ENCODE peak calls at places on chromosome 21, in six cellular contexts. H is KG1; O is HEK293T; A is non-pigmented ciliary epithelial cell; M is HuH-7.5; J is activated CD4-positive, alpha-beta T cell treated with anti-CD3 and anti-CD28 coated beads for 48 hours. C is an unnamed sample.

GRCh38 chr21:45161039-45161945 is 86.9 kb downstream of the ADARB1 start:
- DNase-seq in M (no peak), A (no peak), J (no peak), O (no peak), H (no peak), C (no peak)

GRCh38 chr21:37367301-37367757 is 756 bp downstream of the DYRK1A start:
- DNase-seq in H (no peak), O (no peak), A (no peak), J (no peak), M (no peak), C (no peak)

GRCh38 chr21:20538039-20538658 is 460.1 kb upstream of the NCAM2 start:
- DNase-seq in A (no peak), M (no peak), H (no peak), J (no peak), O (no peak), C (no peak)

GRCh38 chr21:16059981-16060380 is 330.2 kb downstream of the USP25 start:
- DNase-seq in J (no peak), H (no peak), A (no peak), O (no peak), M (no peak), C (no peak)

GRCh38 chr21:39637971-39638628 is 25.4 kb downstream of the B3GALT5 start:
- DNase-seq in O (no peak), H (no peak), M (no peak), A (no peak), J (no peak), C (no peak)

GRCh38 chr21:36966066-36966845 is at the start of gene HLCS:
- DNase-seq in J (peak), A (no peak), H (no peak), O (peak), M (peak), C (peak)

GRCh38 chr21:44575307-44576024 is 1.9 kb downstream of the KRTAP10-4 start:
- DNase-seq in M (no peak), A (no peak), O (no peak), J (no peak), H (no peak), C (no peak)

GRCh38 chr21:28731700-28732321 is 260.9 kb downstream of the LTN1 start:
- DNase-seq in H (no peak), M (no peak), J (no peak), A (no peak), O (no peak), C (no peak)

GRCh38 chr21:41664881-41665765 is 101.7 kb downstream of the RIPK4 start:
- DNase-seq in O (no peak), A (no peak), M (no peak), H (no peak), J (no peak), C (no peak)

GRCh38 chr21:14070049-14070893 is 140.5 kb downstream of the LIPI start:
- DNase-seq in O (no peak), J (no peak), A (no peak), M (no peak), H (no peak), C (no peak)

GRCh38 chr21:44890338-44890931 is 16.9 kb upstream of the PTTG1IP start:
- DNase-seq in M (no peak), J (no peak), O (no peak), A (no peak), H (no peak), C (no peak)

GRCh38 chr21:41817228-41817627 is 50.4 kb upstream of the RIPK4 start:
- DNase-seq in J (peak), A (peak), O (peak), H (no peak), M (peak), C (peak)

GRCh38 chr21:45244799-45245340 is 42.8 kb downstream of the POFUT2 start:
- DNase-seq in M (no peak), O (no peak), H (no peak), J (no peak), A (no peak), C (no peak)

GRCh38 chr21:43767980-43768867 is 7.9 kb downstream of the CSTB start:
- DNase-seq in A (peak), O (no peak), M (no peak), H (no peak), J (no peak), C (peak)

GRCh38 chr21:38958940-38959685 is 153.4 kb downstream of the ETS2 start:
- DNase-seq in H (no peak), A (no peak), J (peak), M (no peak), O (no peak), C (peak)

C was measured in A549.